ENCODE peak calls at places on chromosomes 3 and 15, in four cellular contexts. One of them, this sample, is unnamed.

GRCh38 chr15:75107509-75107904 is 84.1 kb downstream of the PPCDC start:
- DNase-seq in HepG2: no peak
- DNase-seq in SK-N-SH: no peak
- DNase-seq in K562: no peak
- DNase-seq in this sample: no peak

GRCh38 chr15:71532994-71533393 is 277.4 kb upstream of the NR2E3 start:
- DNase-seq in HepG2: peak; percentile 5
- DNase-seq in SK-N-SH: peak; percentile 31
- DNase-seq in K562: peak; percentile 25
- DNase-seq in this sample: peak; percentile 32

GRCh38 chr3:354433-354832 is 157.9 kb downstream of the CHL1 start:
- DNase-seq in HepG2: peak; percentile 56
- DNase-seq in SK-N-SH: peak; percentile 35
- DNase-seq in K562: peak; percentile 61
- DNase-seq in this sample: no peak

GRCh38 chr3:142976621-142977398 is 13.3 kb upstream of the PAQR9 start:
- DNase-seq in HepG2: peak; percentile 76
- DNase-seq in SK-N-SH: peak; percentile 66
- DNase-seq in K562: peak; percentile 97
- DNase-seq in this sample: no peak

GRCh38 chr3:111112913-111113312 is 41.3 kb downstream of the NECTIN3 start:
- DNase-seq in HepG2: no peak
- DNase-seq in SK-N-SH: no peak
- DNase-seq in K562: no peak
- DNase-seq in this sample: no peak

GRCh38 chr3:180375831-180376230 is 226.1 kb upstream of the TTC14 start:
- DNase-seq in HepG2: no peak
- DNase-seq in SK-N-SH: no peak
- DNase-seq in K562: no peak
- DNase-seq in this sample: no peak

GRCh38 chr3:122076414-122077292 is 21.5 kb downstream of the CD86 start:
- DNase-seq in HepG2: peak; percentile 16
- DNase-seq in SK-N-SH: no peak
- DNase-seq in K562: no peak
- DNase-seq in this sample: no peak

GRCh38 chr3:57556459-57557087 is 499 bp downstream of the PDE12 start:
- DNase-seq in HepG2: no peak
- DNase-seq in SK-N-SH: no peak
- DNase-seq in K562: peak; percentile 26
- DNase-seq in this sample: no peak

GRCh38 chr3:143266512-143266911 is 146.9 kb downstream of the CHST2 start:
- DNase-seq in HepG2: no peak
- DNase-seq in SK-N-SH: no peak
- DNase-seq in K562: no peak
- DNase-seq in this sample: no peak

GRCh38 chr3:39291903-39292329 is 12.1 kb upstream of the CX3CR1 start:
- DNase-seq in HepG2: peak; percentile 50
- DNase-seq in SK-N-SH: peak; percentile 76
- DNase-seq in K562: peak; percentile 76
- DNase-seq in this sample: peak; percentile 92

GRCh38 chr3:107545680-107546120 is 22.9 kb downstream of the BBX start:
- DNase-seq in HepG2: no peak
- DNase-seq in SK-N-SH: no peak
- DNase-seq in K562: no peak
- DNase-seq in this sample: no peak

GRCh38 chr15:66489179-66489791 is 8.3 kb downstream of the SNAPC5 start:
- DNase-seq in HepG2: no peak
- DNase-seq in SK-N-SH: no peak
- DNase-seq in K562: no peak
- DNase-seq in this sample: no peak
- TF ChIP-seq FOXJ3 in HepG2: no peak
- TF ChIP-seq FOXJ3 in SK-N-SH: no peak
- TF ChIP-seq FOXJ3 in K562: no peak
- TF ChIP-seq FOXJ3 in this sample: no peak

GRCh38 chr15:41256577-41257038 is 25.5 kb downstream of the CHP1 start:
- DNase-seq in HepG2: peak; percentile 78
- DNase-seq in SK-N-SH: no peak
- DNase-seq in K562: no peak
- DNase-seq in this sample: no peak

GRCh38 chr15:41256103-41256502 is 25.0 kb downstream of the CHP1 start:
- DNase-seq in HepG2: no peak
- DNase-seq in SK-N-SH: no peak
- DNase-seq in K562: no peak
- DNase-seq in this sample: no peak

GRCh38 chr15:41254560-41254959 is 23.5 kb downstream of the CHP1 start:
- DNase-seq in HepG2: no peak
- DNase-seq in SK-N-SH: no peak
- DNase-seq in K562: no peak
- DNase-seq in this sample: no peak

GRCh38 chr15:41251411-41251810 is 20.3 kb downstream of the CHP1 start:
- DNase-seq in HepG2: no peak
- DNase-seq in SK-N-SH: no peak
- DNase-seq in K562: no peak
- DNase-seq in this sample: no peak
- TF ChIP-seq FOXJ3 in HepG2: no peak
- TF ChIP-seq FOXJ3 in SK-N-SH: no peak
- TF ChIP-seq FOXJ3 in K562: no peak
- TF ChIP-seq FOXJ3 in this sample: no peak

DNA sequence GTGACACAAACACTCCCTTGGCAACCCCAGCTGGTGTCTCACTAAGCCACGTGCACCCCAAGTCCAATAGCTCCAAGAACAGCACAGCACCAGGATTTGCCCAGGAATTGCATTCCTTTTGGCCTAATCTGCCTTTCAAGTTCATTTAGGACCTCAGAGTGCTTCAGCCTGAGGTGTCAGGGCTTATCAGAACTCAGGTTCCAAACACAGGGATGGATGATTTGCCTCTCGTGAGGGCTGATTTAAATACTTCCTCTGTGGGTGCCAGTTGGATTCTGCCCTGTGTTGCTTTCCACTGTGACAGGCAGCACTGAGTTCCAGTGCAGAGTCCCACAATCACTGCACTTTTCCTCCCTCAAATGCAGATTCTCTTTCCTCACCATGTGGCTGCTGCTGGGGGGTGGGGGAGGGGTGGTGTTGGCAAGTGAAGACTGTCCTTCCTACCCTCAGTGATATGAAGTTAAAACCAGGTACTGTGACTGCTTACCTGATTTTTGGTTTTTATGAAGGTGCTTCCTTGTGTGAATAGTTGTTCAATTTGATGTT is 204.3 kb upstream of the STAC start:
- DNase-seq in HepG2: no peak
- DNase-seq in SK-N-SH: no peak
- DNase-seq in K562: no peak
- DNase-seq in this sample: no peak
- TF ChIP-seq FOXJ3 in HepG2: no peak
- TF ChIP-seq FOXJ3 in SK-N-SH: no peak
- TF ChIP-seq FOXJ3 in K562: no peak
- TF ChIP-seq FOXJ3 in this sample: no peak

DNA sequence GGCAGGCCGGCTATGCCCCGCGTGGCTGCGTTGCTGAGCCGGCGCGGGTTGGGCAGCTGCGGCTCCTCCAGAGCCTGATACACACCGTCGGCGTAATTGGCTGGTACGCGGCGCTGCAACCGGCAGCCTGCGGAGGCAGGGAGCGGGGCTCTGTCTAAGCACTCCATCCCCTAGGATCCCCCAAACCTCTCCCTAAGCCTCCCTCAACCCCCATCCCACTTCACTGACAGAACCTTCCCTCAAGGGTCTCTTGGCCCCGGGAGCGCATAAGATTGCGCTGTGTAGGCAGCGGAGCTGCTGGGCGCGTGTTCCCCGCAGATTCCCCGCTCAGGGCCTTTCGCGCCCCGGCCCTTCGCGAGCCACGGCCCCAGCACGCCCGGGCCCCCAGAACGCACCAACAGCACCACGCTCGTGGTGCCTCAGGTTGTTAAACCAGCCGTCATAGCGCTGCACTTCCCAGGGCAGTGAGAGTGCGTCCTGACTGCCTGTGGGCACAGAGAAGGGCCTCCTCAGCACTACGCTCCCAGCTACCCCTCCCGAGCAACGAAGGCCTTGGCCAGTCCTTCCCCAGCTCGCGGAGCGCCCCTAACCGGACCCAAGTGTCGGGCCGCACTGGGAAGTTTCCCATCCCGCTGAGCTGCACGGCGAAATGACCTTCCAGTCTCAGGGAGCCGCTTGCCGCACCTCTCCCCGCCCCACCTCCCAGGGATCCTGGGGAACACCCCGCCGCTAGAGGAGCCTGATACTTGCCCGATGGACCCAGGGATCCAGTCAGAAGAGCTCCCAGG is 1.2 kb downstream of the DUOX2 start:
- DNase-seq in HepG2: no peak
- DNase-seq in SK-N-SH: peak; percentile 73
- DNase-seq in K562: no peak
- DNase-seq in this sample: peak; percentile 45
- TF ChIP-seq FOXJ3 in HepG2: no peak
- TF ChIP-seq FOXJ3 in SK-N-SH: no peak
- TF ChIP-seq FOXJ3 in K562: no peak
- TF ChIP-seq FOXJ3 in this sample: no peak

DNA sequence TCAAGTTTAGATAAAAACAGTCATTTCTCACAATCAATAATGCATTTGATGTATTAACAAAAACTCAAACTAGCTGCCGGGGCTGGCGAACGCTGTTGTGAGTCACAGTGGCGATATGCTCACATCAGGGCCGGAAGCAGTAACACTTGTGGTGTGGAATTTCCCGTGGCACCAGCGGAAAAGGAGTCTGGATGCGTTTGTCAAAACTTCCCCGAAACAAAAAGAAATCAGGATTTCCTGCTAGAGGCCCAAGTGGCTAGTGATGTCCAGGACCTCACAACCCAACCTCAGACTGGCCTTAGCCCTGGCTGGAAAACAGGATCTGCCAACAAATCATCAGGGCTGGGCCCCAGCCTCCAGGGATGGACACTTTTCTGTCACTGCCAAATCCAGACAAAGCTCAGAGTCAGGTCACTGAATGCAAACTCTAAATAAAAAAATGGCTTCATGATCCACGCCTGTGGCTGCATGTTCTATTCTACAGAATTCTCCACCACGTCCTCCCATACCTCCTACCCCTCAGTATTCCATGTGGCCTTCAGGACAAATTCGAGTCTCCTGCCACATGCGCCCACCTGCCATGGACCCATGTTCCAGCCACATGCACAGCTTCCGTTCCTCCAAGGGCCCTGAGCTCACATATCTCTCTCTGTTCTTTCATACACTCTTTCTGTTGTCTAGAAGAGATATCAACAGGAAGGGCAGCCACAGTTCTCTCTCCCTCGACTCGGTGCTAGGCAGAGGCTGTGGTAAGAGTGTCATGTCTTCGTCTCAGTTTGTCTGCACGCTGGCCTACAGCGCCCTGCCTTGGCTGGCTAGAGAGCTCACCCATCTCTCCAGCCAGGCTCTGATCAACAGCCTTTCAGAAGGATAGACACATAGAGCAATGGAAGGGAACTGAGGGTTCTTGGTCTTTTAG is 35.4 kb downstream of the EHD4 start:
- DNase-seq in HepG2: no peak
- DNase-seq in SK-N-SH: no peak
- DNase-seq in K562: no peak
- DNase-seq in this sample: no peak
- TF ChIP-seq FOXJ3 in HepG2: no peak
- TF ChIP-seq FOXJ3 in SK-N-SH: no peak
- TF ChIP-seq FOXJ3 in K562: no peak
- TF ChIP-seq FOXJ3 in this sample: no peak

DNA sequence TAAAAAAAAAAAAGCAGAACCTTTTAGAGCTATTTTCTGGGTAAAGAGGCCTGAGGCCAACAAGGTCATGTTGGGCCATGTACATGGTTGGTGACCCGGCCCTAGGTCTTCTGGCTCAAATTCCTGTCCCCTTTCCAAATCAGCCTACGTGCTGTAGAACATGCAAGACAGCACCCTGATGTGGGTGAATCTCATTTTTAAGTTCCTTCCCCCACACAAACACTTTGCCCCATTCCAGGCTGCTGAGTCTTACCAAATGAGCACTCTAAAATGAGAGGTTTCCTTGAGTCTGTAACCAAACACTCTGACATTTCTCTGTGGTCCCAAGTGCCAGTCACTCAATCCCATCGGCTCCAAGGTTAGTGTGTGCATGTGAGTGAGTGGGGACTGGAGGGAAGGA is 9.4 kb downstream of the BCL6 start:
- DNase-seq in HepG2: no peak
- DNase-seq in SK-N-SH: no peak
- DNase-seq in K562: no peak
- DNase-seq in this sample: no peak
- TF ChIP-seq FOXJ3 in HepG2: no peak
- TF ChIP-seq FOXJ3 in SK-N-SH: no peak
- TF ChIP-seq FOXJ3 in K562: no peak
- TF ChIP-seq FOXJ3 in this sample: no peak

DNA sequence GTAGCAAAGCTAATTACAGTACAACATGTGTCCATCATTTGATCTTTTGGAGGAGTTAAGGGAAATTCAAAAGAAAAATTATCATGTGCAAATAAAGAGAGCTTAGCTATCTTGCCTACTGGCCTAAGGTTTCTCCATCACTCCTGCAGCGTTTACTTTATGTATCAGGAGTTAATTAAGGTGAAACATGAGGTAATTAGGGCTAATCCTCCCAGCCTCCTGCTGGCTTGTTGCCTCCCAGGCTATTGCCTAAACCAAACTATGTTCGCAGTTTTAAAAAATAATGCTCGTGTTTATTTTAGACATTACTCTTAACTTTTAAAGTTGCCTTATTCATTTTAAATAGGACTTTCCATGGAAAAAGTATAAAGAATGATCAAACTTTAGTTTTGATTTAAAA is 367.6 kb downstream of the ROBO2 start:
- DNase-seq in HepG2: no peak
- DNase-seq in SK-N-SH: no peak
- DNase-seq in K562: no peak
- DNase-seq in this sample: no peak
- TF ChIP-seq FOXJ3 in HepG2: no peak
- TF ChIP-seq FOXJ3 in SK-N-SH: no peak
- TF ChIP-seq FOXJ3 in K562: no peak
- TF ChIP-seq FOXJ3 in this sample: no peak

This sample was measured in WTC11.